ENCODE peak calls at places on chromosome 13, in six cellular contexts. Q is GM12878, H is ovary, K is HepG2, G is suprapubic skin, S is Peyer's patch. R is an unnamed sample. For H3K27me3 and H3K36me3, the result is how much of the 10 kb centered on the place peaks cover.

GRCh38 chr13:45137501-45137880 is 17.2 kb downstream of the GTF2F2 start:
- DNase-seq in Q (no peak), H (no peak), K (no peak), G (no peak), S (no peak), R (no peak)

GRCh38 chr13:80473695-80474094 is 132.8 kb upstream of the SPRY2 start:
- DNase-seq in Q (no peak), H (no peak), K (peak), G (no peak), S (no peak), R (no peak)

GRCh38 chr13:99642841-99643240 is 141.6 kb downstream of the TM9SF2 start:
- DNase-seq in Q (no peak), H (no peak), K (no peak), G (no peak), S (no peak), R (no peak)

GRCh38 chr13:31351376-31351775 is 151.6 kb downstream of the B3GLCT start:
- DNase-seq in Q (no peak), H (no peak), K (no peak), G (no peak), S (no peak), R (no peak)

GRCh38 chr13:48526269-48526668 is 6.6 kb downstream of the RCBTB2 start:
- DNase-seq in Q (no peak), H (no peak), K (no peak), G (no peak), S (no peak), R (no peak)

GRCh38 chr13:100875392-100876043 is 200.9 kb upstream of the TMTC4 start:
- DNase-seq in Q (peak), H (no peak), K (no peak), G (no peak), S (no peak), R (no peak)

GRCh38 chr13:62483774-62484173 is 1068.1 kb upstream of the PCDH20 start:
- DNase-seq in Q (no peak), H (no peak), K (no peak), G (no peak), S (no peak), R (no peak)

GRCh38 chr13:50072676-50073075 is 57.4 kb downstream of the KCNRG start:
- DNase-seq in Q (no peak), H (no peak), K (no peak), G (no peak), S (no peak), R (no peak)

GRCh38 chr13:40637644-40638043 is 28.8 kb downstream of the FOXO1 start:
- DNase-seq in Q (no peak), H (no peak), K (no peak), G (no peak), S (no peak), R (no peak)

GRCh38 chr13:100941811-100942361 is 267.3 kb upstream of the TMTC4 start:
- DNase-seq in Q (no peak), H (no peak), K (no peak), G (no peak), S (no peak), R (no peak)

GRCh38 chr13:113791761-113792160 is 32.7 kb downstream of the TMEM255B start:
- DNase-seq in Q (no peak), H (no peak), K (no peak), G (no peak), S (peak), R (no peak)

GRCh38 chr13:109646423-109646822 is 140.0 kb downstream of the IRS2 start:
- DNase-seq in Q (peak), H (no peak), K (no peak), G (no peak), S (no peak), R (no peak)

GRCh38 chr13:25973576-25973975 is 78.2 kb downstream of the SHISA2 start:
- DNase-seq in Q (no peak), H (no peak), K (no peak), G (no peak), S (no peak), R (no peak)

GRCh38 chr13:23674795-23675640 is 104.8 kb downstream of the TNFRSF19 start:
- DNase-seq in Q (no peak), H (no peak), K (peak), G (no peak), S (no peak), R (no peak)

GRCh38 chr13:85997587-85997986 is 198.4 kb upstream of the SLITRK6 start:
- DNase-seq in Q (no peak), H (no peak), K (no peak), G (no peak), S (no peak), R (no peak)

GRCh38 chr13:35690546-35690945 is 214.1 kb upstream of the MAB21L1 start:
- DNase-seq in Q (no peak), H (no peak), K (no peak), G (no peak), S (no peak), R (no peak)

GRCh38 chr13:30796833-30797601 is 61.7 kb downstream of the ALOX5AP start:
- DNase-seq in Q (no peak), H (no peak), K (no peak), G (no peak), S (no peak), R (no peak)

GRCh38 chr13:48156466-48156865 is 61.6 kb upstream of the MED4 start:
- DNase-seq in Q (no peak), H (no peak), K (no peak), G (no peak), S (no peak), R (no peak)

GRCh38 chr13:58480011-58480410 is 848.5 kb downstream of the PCDH17 start:
- DNase-seq in Q (no peak), H (no peak), K (no peak), G (no peak), S (no peak), R (no peak)

GRCh38 chr13:45522571-45522970 is 57.8 kb downstream of the COG3 start:
- DNase-seq in Q (no peak), H (no peak), K (no peak), G (no peak), S (no peak), R (no peak)

DNA sequence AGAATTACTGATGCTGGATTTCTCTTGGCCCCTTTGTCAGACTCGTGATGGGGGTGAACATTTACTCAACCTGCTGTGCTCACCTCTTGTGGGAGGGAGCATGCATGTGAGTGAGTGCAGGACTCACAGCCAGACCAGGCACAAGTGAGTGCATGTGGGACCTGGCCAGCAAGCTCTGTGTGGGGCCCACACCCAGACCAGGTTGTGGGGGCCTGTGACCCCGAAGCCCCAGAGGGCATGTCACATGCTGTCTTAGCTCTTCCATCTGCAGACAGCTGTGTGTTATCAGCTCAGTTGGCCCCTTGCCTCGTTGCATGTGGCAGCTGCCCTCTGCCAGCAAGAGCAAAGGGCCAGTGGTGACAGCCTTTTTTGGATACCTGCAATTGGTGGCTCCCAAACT is 614.4 kb downstream of the GPC5 start:
- DNase-seq in Q (no peak), H (no peak), K (no peak), G (no peak), S (no peak), R (no peak)
- H3K27me3 ChIP-seq in Q (under half), H (under half), K (under half), G (under half), S (under half), R (under half)

DNA sequence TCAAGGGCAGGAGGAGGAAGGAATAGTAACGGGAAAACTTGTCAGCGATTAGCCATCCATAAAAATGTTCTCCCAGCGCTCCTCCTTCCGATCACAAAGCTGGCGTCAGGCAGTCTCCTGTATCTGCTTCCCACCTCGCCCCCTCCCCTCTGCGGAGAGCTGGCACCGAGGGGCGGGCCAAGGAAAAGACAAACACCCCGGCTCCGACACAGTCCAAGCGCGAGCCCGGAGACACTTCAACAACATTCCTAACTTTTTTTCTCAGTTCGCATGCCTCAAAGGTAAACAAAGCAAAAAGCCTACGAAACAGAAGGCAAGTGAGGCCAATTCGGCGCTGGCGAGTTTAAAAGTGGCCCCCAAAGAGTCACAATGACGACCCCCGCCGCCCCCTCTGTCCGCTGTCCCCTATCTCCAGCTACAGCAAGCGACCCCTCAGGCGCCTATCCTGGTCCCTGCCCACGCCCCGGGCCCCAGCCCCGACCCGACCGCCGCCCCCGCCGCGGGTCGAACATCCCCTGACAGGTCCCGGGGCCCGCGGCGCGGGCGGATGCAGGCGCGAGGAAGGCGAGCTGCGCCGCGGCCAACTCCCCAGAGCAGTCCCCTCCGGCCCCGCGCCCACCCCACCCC is 719 bp downstream of the SMAD9 start:
- DNase-seq in Q (no peak), H (peak), K (peak), G (no peak), S (peak), R (peak)
- TF ChIP-seq POLR2A in Q (no peak), H (no peak), K (no peak), G (no peak), S (no peak), R (no peak)

DNA sequence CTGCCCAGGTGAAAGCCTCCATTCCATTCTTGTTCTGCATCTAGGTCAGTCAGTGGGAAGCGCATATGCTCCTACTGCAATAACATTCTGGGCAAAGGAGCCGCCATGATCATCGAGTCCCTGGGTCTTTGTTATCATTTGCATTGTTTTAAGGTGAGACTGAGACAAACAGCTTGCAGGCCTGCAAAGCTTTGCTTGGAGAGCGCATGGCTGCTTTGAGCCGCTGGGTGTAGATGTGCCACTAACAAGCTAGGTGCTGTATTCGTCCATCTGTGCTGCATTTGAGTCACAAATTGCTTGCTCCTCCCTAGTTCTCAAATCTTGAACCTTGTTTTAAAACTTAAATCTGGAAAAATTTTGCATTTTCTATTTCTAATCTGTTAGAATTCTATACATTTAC is 219.1 kb downstream of the LMO7 start:
- DNase-seq in Q (no peak), H (no peak), K (no peak), G (no peak), S (no peak), R (no peak)
- H3K36me3 ChIP-seq in Q (under half), H (under half), K (half or more), G (under half), S (under half), R (under half)

DNA sequence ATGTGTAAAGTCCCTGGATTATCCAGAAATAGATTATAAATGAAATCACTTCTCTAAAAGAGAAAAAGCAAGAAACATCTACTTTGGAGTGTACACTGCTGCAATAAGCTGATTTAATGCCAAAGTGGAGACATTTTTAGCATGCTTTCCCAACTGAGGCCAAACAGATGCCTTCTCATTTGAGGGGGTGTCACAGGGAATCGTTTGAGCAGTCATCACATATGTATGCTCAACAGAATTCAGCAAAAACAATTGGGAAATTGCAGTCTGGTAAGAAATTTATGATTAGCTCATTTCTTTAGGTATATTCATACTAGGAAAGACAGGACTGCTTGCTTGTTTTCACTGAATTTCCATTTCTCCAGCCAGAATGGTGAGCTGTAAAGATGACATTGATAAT is 27.3 kb upstream of the TPP2 start:
- DNase-seq in Q (no peak), H (no peak), K (no peak), G (no peak), S (no peak), R (no peak)
- H3K27me3 ChIP-seq in Q (under half), H (under half), K (under half), G (under half), S (under half), R (under half)

R was measured in uterus.